ENCODE peak calls at places on chromosome 6, in five cellular contexts. L, A, E, Q and Y are unnamed samples.

GRCh38 chr6:40947876-40948514 is 91.0 kb downstream of the UNC5CL start:
- DNase-seq in E (peak), L (peak), A (peak), Q (no peak), Y (peak)

GRCh38 chr6:136977075-136977474 is 55.0 kb downstream of the SLC35D3 start:
- DNase-seq in E (no peak), Q (no peak), A (no peak), L (no peak), Y (no peak)

GRCh38 chr6:21109421-21110178 is 484.0 kb upstream of the SOX4 start:
- DNase-seq in Q (peak), E (peak), L (peak), A (peak), Y (peak)

GRCh38 chr6:42962502-42963178 is 2.1 kb downstream of the GNMT start:
- DNase-seq in Q (no peak), L (no peak), A (no peak), E (no peak), Y (no peak)

GRCh38 chr6:120077489-120077888 is 727.9 kb upstream of the MAN1A1 start:
- DNase-seq in A (no peak), L (no peak), Q (no peak), E (no peak), Y (no peak)

GRCh38 chr6:5698318-5698717 is 308.4 kb downstream of the NRN1 start:
- DNase-seq in L (no peak), Q (no peak), A (no peak), E (no peak), Y (no peak)

GRCh38 chr6:101226677-101227135 is 166.8 kb upstream of the GRIK2 start:
- DNase-seq in Q (peak), E (peak), A (peak), L (peak), Y (peak)

GRCh38 chr6:1267057-1267732 is 44.7 kb upstream of the FOXQ1 start:
- DNase-seq in Q (no peak), E (no peak), L (peak), A (no peak), Y (peak)

GRCh38 chr6:41021832-41022231 is 17.2 kb downstream of the UNC5CL start:
- DNase-seq in L (peak), E (no peak), Q (peak), A (peak), Y (no peak)

GRCh38 chr6:44190712-44191111 is 26.0 kb upstream of the MYMX start:
- DNase-seq in Q (no peak), L (no peak), E (no peak), A (no peak), Y (no peak)

GRCh38 chr6:164042212-164042611 is 627.7 kb downstream of the QKI start:
- DNase-seq in Q (no peak), L (no peak), E (no peak), A (no peak), Y (no peak)

GRCh38 chr6:25623874-25624273 is 28.1 kb upstream of the SCGN start:
- DNase-seq in L (no peak), E (no peak), A (no peak), Q (no peak), Y (no peak)

GRCh38 chr6:81614292-81614691 is 138.2 kb downstream of the TENT5A start:
- DNase-seq in A (peak), Q (peak), E (peak), L (peak), Y (no peak)

GRCh38 chr6:113980937-113981554 is 10.1 kb upstream of the HDAC2 start:
- DNase-seq in E (no peak), A (peak), L (peak), Q (peak), Y (peak)

GRCh38 chr6:17656644-17657043 is 50.1 kb downstream of the NUP153 start:
- DNase-seq in L (peak), A (peak), Q (no peak), E (no peak), Y (no peak)

GRCh38 chr6:797479-798077 is 104.6 kb upstream of the EXOC2 start:
- DNase-seq in A (peak), Q (peak), L (peak), E (peak), Y (peak)

GRCh38 chr6:97656706-97657350 is 373.8 kb upstream of the MMS22L start:
- DNase-seq in Q (no peak), A (no peak), E (no peak), L (no peak), Y (no peak)

GRCh38 chr6:133202610-133203343 is 38.4 kb upstream of the EYA4 start:
- DNase-seq in A (peak), Q (no peak), E (no peak), L (peak), Y (no peak)

GRCh38 chr6:14665827-14666724 is 548.5 kb downstream of the CD83 start:
- DNase-seq in L (peak), Q (no peak), E (peak), A (peak), Y (peak)

GRCh38 chr6:31081872-31082271 is 30.5 kb downstream of the C6orf15 start:
- DNase-seq in L (no peak), A (no peak), E (no peak), Q (no peak), Y (no peak)

GRCh38 chr6:31086788-31087440 is 25.5 kb downstream of the C6orf15 start:
- DNase-seq in L (peak), Q (peak), A (peak), E (peak), Y (no peak)

GRCh38 chr6:31087494-31088089 is 24.8 kb downstream of the C6orf15 start:
- DNase-seq in L (peak), Q (peak), A (peak), E (peak), Y (peak)

GRCh38 chr6:31079656-31080261 is 32.6 kb downstream of the C6orf15 start:
- DNase-seq in Q (peak), E (peak), L (peak), A (peak), Y (peak)

GRCh38 chr6:31083742-31084354 is 28.5 kb downstream of the C6orf15 start:
- DNase-seq in A (peak), L (peak), Q (peak), E (peak), Y (no peak)
- TF ChIP-seq CTCF in A (peak), L (peak), Q (peak), E (peak), Y (no peak)

GRCh38 chr6:143260857-143261256 is 189.6 kb downstream of the ADAT2 start:
- DNase-seq in L (peak), Q (no peak), A (peak), E (peak), Y (no peak)
- H3K27ac ChIP-seq in L (no peak), Q (no peak), A (no peak), E (no peak), Y (no peak)

GRCh38 chr6:170042086-170042485 is 248.8 kb downstream of the DLL1 start:
- DNase-seq in A (no peak), L (no peak), Q (no peak), E (no peak), Y (no peak)

GRCh38 chr6:170044836-170045562 is 245.9 kb downstream of the DLL1 start:
- DNase-seq in A (no peak), L (no peak), Q (no peak), E (no peak), Y (no peak)

GRCh38 chr6:170042596-170043118 is 248.2 kb downstream of the DLL1 start:
- DNase-seq in L (no peak), A (no peak), E (no peak), Q (no peak), Y (no peak)

GRCh38 chr6:170043881-170044790 is 246.7 kb downstream of the DLL1 start:
- DNase-seq in L (no peak), A (no peak), Q (no peak), E (no peak), Y (no peak)

GRCh38 chr6:170043150-170043819 is 247.6 kb downstream of the DLL1 start:
- DNase-seq in L (no peak), E (no peak), Q (no peak), A (no peak), Y (no peak)
- TF ChIP-seq CTCF in L (no peak), E (no peak), Q (no peak), A (no peak), Y (no peak)

DNA sequence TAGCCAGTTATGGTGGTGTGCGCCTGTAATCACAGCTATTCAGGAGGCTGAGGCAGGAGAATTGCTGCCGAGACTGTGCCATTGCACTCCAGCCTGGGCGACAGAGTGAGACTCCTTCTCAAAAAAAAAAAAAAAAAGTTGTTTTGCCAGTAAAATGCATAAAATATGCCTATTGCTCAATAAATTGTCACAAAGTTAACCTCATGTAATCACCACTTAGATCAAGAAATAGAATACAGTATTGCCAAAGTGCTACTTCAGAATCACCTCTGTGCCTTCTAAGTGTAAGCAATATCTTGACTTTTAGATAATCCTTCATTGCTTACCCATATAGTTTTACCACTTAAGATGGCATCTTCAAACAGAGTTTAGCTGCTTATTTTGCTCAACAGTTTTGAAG is 80.7 kb downstream of the TRMT11 start:
- DNase-seq in Q (no peak), L (no peak), E (no peak), A (no peak), Y (no peak)
- H3K27ac ChIP-seq in Q (no peak), L (no peak), E (no peak), A (no peak), Y (no peak)

GRCh38 chr6:3776881-3777507 is 25.5 kb upstream of the PXDC1 start:
- DNase-seq in E (no peak), A (no peak), L (no peak), Q (no peak), Y (peak)
- TF ChIP-seq CTCF in E (peak), A (no peak), L (no peak), Q (no peak), Y (no peak)

GRCh38 chr6:36609582-36609981 is 15.4 kb downstream of the SRSF3 start:
- DNase-seq in A (no peak), L (no peak), Q (no peak), E (no peak), Y (no peak)

GRCh38 chr6:36612101-36612625 is 18.0 kb downstream of the SRSF3 start:
- DNase-seq in Q (no peak), E (no peak), L (no peak), A (no peak), Y (no peak)

GRCh38 chr6:36610041-36610440 is 15.9 kb downstream of the SRSF3 start:
- DNase-seq in A (no peak), E (no peak), Q (no peak), L (no peak), Y (no peak)

GRCh38 chr6:36608788-36609563 is 14.8 kb downstream of the SRSF3 start:
- DNase-seq in L (no peak), Q (no peak), E (no peak), A (no peak), Y (no peak)

GRCh38 chr6:36610576-36611336 is 16.6 kb downstream of the SRSF3 start:
- DNase-seq in E (no peak), Q (no peak), A (no peak), L (peak), Y (no peak)
- H3K27ac ChIP-seq in E (no peak), Q (no peak), A (no peak), L (no peak), Y (peak)